ENCODE peak calls at places on chromosomes 2 and 18, in seven cellular contexts. One of them, this sample, is unnamed.

GRCh38 chr2:96509114-96509846 is 4.1 kb upstream of the NEURL3 start:
- DNase-seq in A549: peak
- DNase-seq in GM12864: no peak
- DNase-seq in mammary epithelial cell: peak
- DNase-seq in HFF-Myc: peak
- DNase-seq in Peyer's patch: peak
- DNase-seq in endothelial cell of umbilical vein: peak
- DNase-seq in this sample: peak

GRCh38 chr2:233091595-233092375 is 31.6 kb downstream of the INPP5D start:
- DNase-seq in Peyer's patch: no peak
- DNase-seq in endothelial cell of umbilical vein: no peak
- DNase-seq in A549: no peak
- DNase-seq in mammary epithelial cell: no peak
- DNase-seq in GM12864: no peak
- DNase-seq in HFF-Myc: no peak
- DNase-seq in this sample: no peak

GRCh38 chr18:6719098-6719913 is 10.2 kb upstream of the ARHGAP28 start:
- DNase-seq in GM12864: no peak
- DNase-seq in endothelial cell of umbilical vein: no peak
- DNase-seq in A549: no peak
- DNase-seq in HFF-Myc: no peak
- DNase-seq in mammary epithelial cell: no peak
- DNase-seq in Peyer's patch: no peak
- DNase-seq in this sample: no peak

GRCh38 chr2:104790100-104790811 is 63.7 kb upstream of the POU3F3 start:
- DNase-seq in endothelial cell of umbilical vein: no peak
- DNase-seq in HFF-Myc: no peak
- DNase-seq in A549: no peak
- DNase-seq in Peyer's patch: no peak
- DNase-seq in mammary epithelial cell: no peak
- DNase-seq in GM12864: no peak
- DNase-seq in this sample: no peak

GRCh38 chr2:28810384-28811285 is at the start of gene SPDYA:
- DNase-seq in GM12864: no peak
- DNase-seq in A549: peak
- DNase-seq in HFF-Myc: peak
- DNase-seq in endothelial cell of umbilical vein: peak
- DNase-seq in mammary epithelial cell: peak
- DNase-seq in Peyer's patch: peak
- DNase-seq in this sample: peak

GRCh38 chr2:206031162-206031784 is 54.7 kb downstream of the INO80D start:
- DNase-seq in mammary epithelial cell: peak
- DNase-seq in GM12864: no peak
- DNase-seq in HFF-Myc: no peak
- DNase-seq in endothelial cell of umbilical vein: no peak
- DNase-seq in Peyer's patch: no peak
- DNase-seq in A549: no peak
- DNase-seq in this sample: peak

GRCh38 chr2:218010116-218010837 is 7.5 kb upstream of the TNS1 start:
- DNase-seq in GM12864: no peak
- DNase-seq in A549: peak
- DNase-seq in HFF-Myc: no peak
- DNase-seq in endothelial cell of umbilical vein: peak
- DNase-seq in Peyer's patch: no peak
- DNase-seq in mammary epithelial cell: peak
- DNase-seq in this sample: peak

GRCh38 chr2:206379321-206379720 is 64.0 kb upstream of the ADAM23 start:
- DNase-seq in endothelial cell of umbilical vein: no peak
- DNase-seq in mammary epithelial cell: no peak
- DNase-seq in HFF-Myc: no peak
- DNase-seq in GM12864: no peak
- DNase-seq in A549: no peak
- DNase-seq in Peyer's patch: no peak
- DNase-seq in this sample: no peak

GRCh38 chr18:51727780-51728179 is 530.3 kb upstream of the MEX3C start:
- DNase-seq in Peyer's patch: no peak
- DNase-seq in mammary epithelial cell: no peak
- DNase-seq in HFF-Myc: no peak
- DNase-seq in GM12864: peak
- DNase-seq in A549: no peak
- DNase-seq in endothelial cell of umbilical vein: no peak
- DNase-seq in this sample: no peak

GRCh38 chr2:169038338-169038757 is 7.2 kb upstream of the ABCB11 start:
- DNase-seq in Peyer's patch: no peak
- DNase-seq in GM12864: no peak
- DNase-seq in A549: peak
- DNase-seq in mammary epithelial cell: peak
- DNase-seq in HFF-Myc: no peak
- DNase-seq in endothelial cell of umbilical vein: no peak
- DNase-seq in this sample: no peak

GRCh38 chr2:72827495-72827894 is 1.7 kb upstream of the EXOC6B start:
- DNase-seq in HFF-Myc: no peak
- DNase-seq in endothelial cell of umbilical vein: no peak
- DNase-seq in GM12864: no peak
- DNase-seq in mammary epithelial cell: no peak
- DNase-seq in Peyer's patch: no peak
- DNase-seq in A549: no peak
- DNase-seq in this sample: no peak

GRCh38 chr2:83221258-83221657 is 1237.8 kb downstream of the SUCLG1 start:
- DNase-seq in endothelial cell of umbilical vein: no peak
- DNase-seq in HFF-Myc: no peak
- DNase-seq in Peyer's patch: no peak
- DNase-seq in GM12864: no peak
- DNase-seq in mammary epithelial cell: peak
- DNase-seq in A549: no peak
- DNase-seq in this sample: peak

GRCh38 chr2:58984731-58985130 is 743.6 kb upstream of the FANCL start:
- DNase-seq in A549: no peak
- DNase-seq in mammary epithelial cell: peak
- DNase-seq in GM12864: no peak
- DNase-seq in Peyer's patch: no peak
- DNase-seq in HFF-Myc: no peak
- DNase-seq in endothelial cell of umbilical vein: no peak
- DNase-seq in this sample: no peak

GRCh38 chr2:132503621-132504200 is 87.1 kb downstream of the GPR39 start:
- DNase-seq in mammary epithelial cell: peak
- DNase-seq in GM12864: no peak
- DNase-seq in endothelial cell of umbilical vein: no peak
- DNase-seq in HFF-Myc: no peak
- DNase-seq in A549: peak
- DNase-seq in Peyer's patch: no peak
- DNase-seq in this sample: peak

GRCh38 chr2:51697095-51697494 is 665.2 kb upstream of the NRXN1 start:
- DNase-seq in GM12864: no peak
- DNase-seq in mammary epithelial cell: no peak
- DNase-seq in endothelial cell of umbilical vein: no peak
- DNase-seq in A549: peak
- DNase-seq in HFF-Myc: no peak
- DNase-seq in Peyer's patch: no peak
- DNase-seq in this sample: no peak

GRCh38 chr2:239222346-239223028 is 178.3 kb downstream of the HDAC4 start:
- DNase-seq in GM12864: no peak
- DNase-seq in Peyer's patch: no peak
- DNase-seq in HFF-Myc: no peak
- DNase-seq in A549: no peak
- DNase-seq in mammary epithelial cell: no peak
- DNase-seq in endothelial cell of umbilical vein: no peak
- DNase-seq in this sample: peak

GRCh38 chr18:7754258-7754657 is 187.1 kb downstream of the PTPRM start:
- DNase-seq in GM12864: no peak
- DNase-seq in mammary epithelial cell: no peak
- DNase-seq in A549: no peak
- DNase-seq in HFF-Myc: no peak
- DNase-seq in endothelial cell of umbilical vein: no peak
- DNase-seq in Peyer's patch: no peak
- DNase-seq in this sample: peak

GRCh38 chr2:219109468-219109867 is 48.7 kb upstream of the IHH start:
- DNase-seq in A549: no peak
- DNase-seq in mammary epithelial cell: no peak
- DNase-seq in HFF-Myc: no peak
- DNase-seq in GM12864: no peak
- DNase-seq in endothelial cell of umbilical vein: no peak
- DNase-seq in Peyer's patch: no peak
- DNase-seq in this sample: no peak

GRCh38 chr18:32271649-32272324 is 81.9 kb downstream of the MEP1B start:
- DNase-seq in HFF-Myc: peak
- DNase-seq in GM12864: no peak
- DNase-seq in Peyer's patch: no peak
- DNase-seq in endothelial cell of umbilical vein: peak
- DNase-seq in mammary epithelial cell: peak
- DNase-seq in A549: peak
- DNase-seq in this sample: peak

DNA sequence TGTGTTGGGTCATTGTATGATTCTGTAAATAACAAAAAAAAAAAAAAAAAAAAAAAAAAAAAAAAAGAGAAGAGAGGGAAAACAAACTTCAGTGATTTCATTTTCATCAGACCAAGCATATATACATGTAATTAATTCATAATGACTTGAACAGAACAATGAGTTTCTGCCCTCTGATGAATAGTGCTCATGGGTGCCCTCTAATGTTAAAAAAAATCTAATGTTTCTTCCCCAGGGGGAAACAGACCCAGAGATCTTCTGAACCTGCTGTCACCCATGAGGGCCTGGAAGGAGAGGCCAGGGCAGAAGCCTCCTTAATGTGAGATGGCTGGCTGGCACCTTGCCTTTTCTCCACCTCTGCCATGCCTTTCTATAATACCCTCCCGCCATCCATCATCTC is 289.2 kb downstream of the ZNF521 start:
- DNase-seq in Peyer's patch: no peak
- DNase-seq in A549: no peak
- DNase-seq in endothelial cell of umbilical vein: no peak
- DNase-seq in GM12864: no peak
- DNase-seq in mammary epithelial cell: no peak
- DNase-seq in HFF-Myc: no peak
- DNase-seq in this sample: no peak
- TF ChIP-seq CTCF in Peyer's patch: peak
- TF ChIP-seq CTCF in A549: no peak
- TF ChIP-seq CTCF in endothelial cell of umbilical vein: no peak
- TF ChIP-seq CTCF in GM12864: no peak
- TF ChIP-seq CTCF in mammary epithelial cell: peak
- TF ChIP-seq CTCF in HFF-Myc: peak
- TF ChIP-seq CTCF in this sample: no peak

DNA sequence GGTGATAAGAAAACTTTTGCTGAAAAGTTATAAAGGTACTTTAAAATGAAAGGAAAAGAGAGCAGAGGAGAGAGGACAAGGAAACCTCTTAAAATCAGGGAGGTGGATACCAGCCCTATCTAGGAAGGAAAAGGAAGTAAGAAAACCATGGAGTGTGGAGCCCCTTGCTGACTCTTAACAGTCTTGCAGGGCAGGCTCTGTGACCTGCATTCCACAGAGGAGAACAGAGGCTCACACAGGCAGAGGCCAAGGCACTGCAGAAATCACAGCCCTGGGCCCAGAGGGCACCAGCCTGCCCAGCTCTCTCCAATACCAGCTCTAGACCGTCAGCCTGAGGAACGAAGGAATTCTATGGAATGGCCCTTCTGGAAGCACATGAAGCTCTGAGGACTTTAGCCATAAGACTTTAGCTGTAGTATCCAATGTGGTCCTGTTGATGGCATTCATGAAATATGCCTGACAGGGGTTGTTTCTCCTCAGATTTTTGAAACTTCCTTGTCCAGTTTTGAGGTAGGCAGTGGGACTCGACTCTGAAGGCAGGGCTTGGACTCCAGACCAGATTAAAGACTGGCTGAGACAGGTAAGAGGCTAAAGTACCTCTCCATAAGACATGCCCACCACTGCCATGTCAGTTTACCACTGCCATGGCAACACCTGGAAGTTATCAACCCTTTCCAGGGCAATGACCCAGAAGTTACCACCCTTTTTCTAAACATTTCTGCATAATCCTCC is 216.3 kb downstream of the ANAPC1 start:
- DNase-seq in GM12864: no peak
- DNase-seq in HFF-Myc: no peak
- DNase-seq in Peyer's patch: no peak
- DNase-seq in A549: peak
- DNase-seq in endothelial cell of umbilical vein: peak
- DNase-seq in mammary epithelial cell: peak
- DNase-seq in this sample: peak
- TF ChIP-seq CTCF in GM12864: no peak
- TF ChIP-seq CTCF in HFF-Myc: peak
- TF ChIP-seq CTCF in Peyer's patch: peak
- TF ChIP-seq CTCF in A549: peak
- TF ChIP-seq CTCF in endothelial cell of umbilical vein: peak
- TF ChIP-seq CTCF in mammary epithelial cell: peak
- TF ChIP-seq CTCF in this sample: peak

GRCh38 chr2:34102359-34102758 is 503.3 kb upstream of the FAM98A start:
- DNase-seq in A549: no peak
- DNase-seq in Peyer's patch: no peak
- DNase-seq in endothelial cell of umbilical vein: peak
- DNase-seq in mammary epithelial cell: peak
- DNase-seq in HFF-Myc: no peak
- DNase-seq in GM12864: no peak
- DNase-seq in this sample: peak

GRCh38 chr2:34099377-34099776 is 500.3 kb upstream of the FAM98A start:
- DNase-seq in Peyer's patch: no peak
- DNase-seq in GM12864: no peak
- DNase-seq in mammary epithelial cell: no peak
- DNase-seq in HFF-Myc: no peak
- DNase-seq in endothelial cell of umbilical vein: no peak
- DNase-seq in A549: no peak
- DNase-seq in this sample: no peak

GRCh38 chr2:34104601-34105000 is 505.5 kb upstream of the FAM98A start:
- DNase-seq in mammary epithelial cell: peak
- DNase-seq in A549: no peak
- DNase-seq in Peyer's patch: no peak
- DNase-seq in endothelial cell of umbilical vein: peak
- DNase-seq in GM12864: no peak
- DNase-seq in HFF-Myc: no peak
- DNase-seq in this sample: peak

GRCh38 chr2:34105015-34105767 is 506.1 kb upstream of the FAM98A start:
- DNase-seq in Peyer's patch: no peak
- DNase-seq in mammary epithelial cell: peak
- DNase-seq in GM12864: no peak
- DNase-seq in endothelial cell of umbilical vein: peak
- DNase-seq in A549: peak
- DNase-seq in HFF-Myc: no peak
- DNase-seq in this sample: peak

DNA sequence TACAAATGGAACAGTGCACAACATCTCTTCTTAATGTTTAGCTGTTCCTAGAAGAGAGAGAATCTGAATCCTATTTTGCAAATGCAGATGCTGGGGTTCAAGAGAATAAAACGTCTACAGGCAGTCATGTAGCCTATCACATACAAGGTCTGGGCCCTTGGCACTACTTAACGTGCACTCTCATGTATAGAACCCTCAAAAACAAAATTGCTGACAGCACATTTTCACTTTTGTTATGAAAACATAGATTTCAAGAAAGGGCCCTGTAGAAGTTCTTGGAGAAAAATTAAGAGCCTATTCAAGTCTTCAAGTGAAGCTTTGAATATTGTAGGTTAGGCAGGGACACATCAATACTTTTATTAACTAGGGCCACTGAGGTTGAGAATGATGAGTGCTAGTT is 504.3 kb upstream of the FAM98A start:
- DNase-seq in mammary epithelial cell: no peak
- DNase-seq in GM12864: no peak
- DNase-seq in A549: no peak
- DNase-seq in HFF-Myc: no peak
- DNase-seq in Peyer's patch: no peak
- DNase-seq in endothelial cell of umbilical vein: no peak
- DNase-seq in this sample: no peak
- TF ChIP-seq CTCF in mammary epithelial cell: no peak
- TF ChIP-seq CTCF in GM12864: no peak
- TF ChIP-seq CTCF in A549: no peak
- TF ChIP-seq CTCF in HFF-Myc: no peak
- TF ChIP-seq CTCF in Peyer's patch: no peak
- TF ChIP-seq CTCF in endothelial cell of umbilical vein: no peak
- TF ChIP-seq CTCF in this sample: no peak

GRCh38 chr18:48884306-48885235 is 66.2 kb downstream of the SMAD7 start:
- DNase-seq in HFF-Myc: no peak
- DNase-seq in GM12864: no peak
- DNase-seq in Peyer's patch: no peak
- DNase-seq in endothelial cell of umbilical vein: no peak
- DNase-seq in A549: no peak
- DNase-seq in mammary epithelial cell: no peak
- DNase-seq in this sample: no peak
- TF ChIP-seq CTCF in HFF-Myc: no peak
- TF ChIP-seq CTCF in GM12864: no peak
- TF ChIP-seq CTCF in Peyer's patch: no peak
- TF ChIP-seq CTCF in endothelial cell of umbilical vein: no peak
- TF ChIP-seq CTCF in A549: no peak
- TF ChIP-seq CTCF in mammary epithelial cell: no peak
- TF ChIP-seq CTCF in this sample: no peak